ENCODE peak calls at places on chromosomes 12 and 14, in eight cellular contexts. One of them, this sample, is unnamed. For H3K36me3, the result is how much of the 10 kb centered on the place peaks cover.

GRCh38 chr12:81758421-81759214 is 532 bp downstream of the PPFIA2 start:
- DNase-seq in right atrium auricular region: no peak
- DNase-seq in cardiac muscle cell: peak
- DNase-seq in OCI-LY7: no peak
- DNase-seq in tibial artery: peak
- DNase-seq in IMR-90: no peak
- DNase-seq in left ventricle myocardium inferior: peak
- DNase-seq in mucosa of descending colon: peak
- DNase-seq in this sample: no peak

GRCh38 chr12:56476972-56477432 is 8.6 kb downstream of the SPRYD4 start:
- DNase-seq in right atrium auricular region: no peak
- DNase-seq in cardiac muscle cell: no peak
- DNase-seq in OCI-LY7: no peak
- DNase-seq in tibial artery: no peak
- DNase-seq in IMR-90: no peak
- DNase-seq in left ventricle myocardium inferior: no peak
- DNase-seq in mucosa of descending colon: no peak
- DNase-seq in this sample: no peak

GRCh38 chr14:76647699-76648298 is 113.5 kb upstream of the VASH1 start:
- DNase-seq in right atrium auricular region: no peak
- DNase-seq in cardiac muscle cell: peak
- DNase-seq in OCI-LY7: peak
- DNase-seq in tibial artery: no peak
- DNase-seq in IMR-90: peak
- DNase-seq in left ventricle myocardium inferior: no peak
- DNase-seq in mucosa of descending colon: no peak
- DNase-seq in this sample: peak

GRCh38 chr14:24051162-24051788 is 534 bp upstream of the CARMIL3 start:
- DNase-seq in right atrium auricular region: no peak
- DNase-seq in cardiac muscle cell: peak
- DNase-seq in OCI-LY7: no peak
- DNase-seq in tibial artery: no peak
- DNase-seq in IMR-90: no peak
- DNase-seq in left ventricle myocardium inferior: no peak
- DNase-seq in mucosa of descending colon: peak
- DNase-seq in this sample: no peak

GRCh38 chr12:2856901-2857495 is at the start of gene TEX52:
- DNase-seq in right atrium auricular region: no peak
- DNase-seq in cardiac muscle cell: no peak
- DNase-seq in OCI-LY7: no peak
- DNase-seq in tibial artery: no peak
- DNase-seq in IMR-90: no peak
- DNase-seq in left ventricle myocardium inferior: no peak
- DNase-seq in mucosa of descending colon: no peak
- DNase-seq in this sample: no peak

GRCh38 chr12:15558915-15559528 is 230.2 kb downstream of the EPS8 start:
- DNase-seq in right atrium auricular region: no peak
- DNase-seq in cardiac muscle cell: no peak
- DNase-seq in OCI-LY7: no peak
- DNase-seq in tibial artery: no peak
- DNase-seq in IMR-90: peak
- DNase-seq in left ventricle myocardium inferior: no peak
- DNase-seq in mucosa of descending colon: no peak
- DNase-seq in this sample: no peak

GRCh38 chr12:55712700-55713415 is 3.0 kb upstream of the BLOC1S1 start:
- DNase-seq in right atrium auricular region: no peak
- DNase-seq in cardiac muscle cell: no peak
- DNase-seq in OCI-LY7: no peak
- DNase-seq in tibial artery: no peak
- DNase-seq in IMR-90: no peak
- DNase-seq in left ventricle myocardium inferior: no peak
- DNase-seq in mucosa of descending colon: no peak
- DNase-seq in this sample: no peak

GRCh38 chr14:61569783-61570182 is 125.5 kb upstream of the HIF1A start:
- DNase-seq in right atrium auricular region: peak
- DNase-seq in cardiac muscle cell: no peak
- DNase-seq in OCI-LY7: peak
- DNase-seq in tibial artery: peak
- DNase-seq in IMR-90: peak
- DNase-seq in left ventricle myocardium inferior: peak
- DNase-seq in mucosa of descending colon: no peak
- DNase-seq in this sample: peak

GRCh38 chr14:53519137-53519536 is 366.0 kb upstream of the DDHD1 start:
- DNase-seq in right atrium auricular region: no peak
- DNase-seq in cardiac muscle cell: no peak
- DNase-seq in OCI-LY7: no peak
- DNase-seq in tibial artery: no peak
- DNase-seq in IMR-90: peak
- DNase-seq in left ventricle myocardium inferior: no peak
- DNase-seq in mucosa of descending colon: no peak
- DNase-seq in this sample: no peak

GRCh38 chr14:88879016-88879415 is 54.6 kb downstream of the TTC8 start:
- DNase-seq in right atrium auricular region: no peak
- DNase-seq in cardiac muscle cell: no peak
- DNase-seq in OCI-LY7: no peak
- DNase-seq in tibial artery: no peak
- DNase-seq in IMR-90: peak
- DNase-seq in left ventricle myocardium inferior: no peak
- DNase-seq in mucosa of descending colon: no peak
- DNase-seq in this sample: peak

GRCh38 chr12:39145175-39145999 is 240.0 kb upstream of the CPNE8 start:
- DNase-seq in right atrium auricular region: peak
- DNase-seq in cardiac muscle cell: peak
- DNase-seq in OCI-LY7: no peak
- DNase-seq in tibial artery: no peak
- DNase-seq in IMR-90: no peak
- DNase-seq in left ventricle myocardium inferior: peak
- DNase-seq in mucosa of descending colon: peak
- DNase-seq in this sample: peak

GRCh38 chr14:104739546-104740516 is 13.1 kb upstream of the SIVA1 start:
- DNase-seq in right atrium auricular region: no peak
- DNase-seq in cardiac muscle cell: no peak
- DNase-seq in OCI-LY7: no peak
- DNase-seq in tibial artery: no peak
- DNase-seq in IMR-90: no peak
- DNase-seq in left ventricle myocardium inferior: no peak
- DNase-seq in mucosa of descending colon: no peak
- DNase-seq in this sample: no peak

GRCh38 chr12:14239935-14240872 is 125.3 kb upstream of the ATF7IP start:
- DNase-seq in right atrium auricular region: no peak
- DNase-seq in cardiac muscle cell: no peak
- DNase-seq in OCI-LY7: peak
- DNase-seq in tibial artery: peak
- DNase-seq in IMR-90: no peak
- DNase-seq in left ventricle myocardium inferior: no peak
- DNase-seq in mucosa of descending colon: peak
- DNase-seq in this sample: no peak

GRCh38 chr12:131113562-131113961 is 159.9 kb downstream of the ADGRD1 start:
- DNase-seq in right atrium auricular region: no peak
- DNase-seq in cardiac muscle cell: no peak
- DNase-seq in OCI-LY7: no peak
- DNase-seq in tibial artery: no peak
- DNase-seq in IMR-90: no peak
- DNase-seq in left ventricle myocardium inferior: no peak
- DNase-seq in mucosa of descending colon: no peak
- DNase-seq in this sample: no peak

GRCh38 chr14:67963960-67964359 is 144.4 kb downstream of the RAD51B start:
- DNase-seq in right atrium auricular region: no peak
- DNase-seq in cardiac muscle cell: no peak
- DNase-seq in OCI-LY7: no peak
- DNase-seq in tibial artery: no peak
- DNase-seq in IMR-90: no peak
- DNase-seq in left ventricle myocardium inferior: no peak
- DNase-seq in mucosa of descending colon: no peak
- DNase-seq in this sample: no peak

GRCh38 chr12:56078931-56079728 is 835 bp upstream of the ERBB3 start:
- DNase-seq in right atrium auricular region: peak
- DNase-seq in cardiac muscle cell: peak
- DNase-seq in OCI-LY7: peak
- DNase-seq in tibial artery: peak
- DNase-seq in IMR-90: peak
- DNase-seq in left ventricle myocardium inferior: peak
- DNase-seq in mucosa of descending colon: peak
- DNase-seq in this sample: peak

GRCh38 chr12:115942346-115942745 is 335.1 kb downstream of the MED13L start:
- DNase-seq in right atrium auricular region: no peak
- DNase-seq in cardiac muscle cell: no peak
- DNase-seq in OCI-LY7: no peak
- DNase-seq in tibial artery: no peak
- DNase-seq in IMR-90: no peak
- DNase-seq in left ventricle myocardium inferior: no peak
- DNase-seq in mucosa of descending colon: no peak
- DNase-seq in this sample: no peak

GRCh38 chr12:114628199-114628598 is 55.8 kb downstream of the TBX3 start:
- DNase-seq in right atrium auricular region: no peak
- DNase-seq in cardiac muscle cell: no peak
- DNase-seq in OCI-LY7: no peak
- DNase-seq in tibial artery: no peak
- DNase-seq in IMR-90: no peak
- DNase-seq in left ventricle myocardium inferior: no peak
- DNase-seq in mucosa of descending colon: no peak
- DNase-seq in this sample: no peak

GRCh38 chr12:51393676-51394545 is 2.7 kb upstream of the GALNT6 start:
- DNase-seq in right atrium auricular region: no peak
- DNase-seq in cardiac muscle cell: no peak
- DNase-seq in OCI-LY7: no peak
- DNase-seq in tibial artery: no peak
- DNase-seq in IMR-90: peak
- DNase-seq in left ventricle myocardium inferior: no peak
- DNase-seq in mucosa of descending colon: no peak
- DNase-seq in this sample: peak

GRCh38 chr14:104399432-104400155 is 180.0 kb upstream of the C14orf180 start:
- DNase-seq in right atrium auricular region: peak
- DNase-seq in cardiac muscle cell: peak
- DNase-seq in OCI-LY7: peak
- DNase-seq in tibial artery: no peak
- DNase-seq in IMR-90: no peak
- DNase-seq in left ventricle myocardium inferior: no peak
- DNase-seq in mucosa of descending colon: no peak
- DNase-seq in this sample: no peak

GRCh38 chr14:21219120-21219519 is 50.1 kb downstream of the HNRNPC start:
- DNase-seq in right atrium auricular region: no peak
- DNase-seq in cardiac muscle cell: no peak
- DNase-seq in OCI-LY7: no peak
- DNase-seq in tibial artery: no peak
- DNase-seq in IMR-90: no peak
- DNase-seq in left ventricle myocardium inferior: no peak
- DNase-seq in mucosa of descending colon: no peak
- DNase-seq in this sample: no peak
- TF ChIP-seq CTCF in right atrium auricular region: no peak
- TF ChIP-seq CTCF in cardiac muscle cell: no peak
- TF ChIP-seq CTCF in OCI-LY7: no peak
- TF ChIP-seq CTCF in tibial artery: no peak
- TF ChIP-seq CTCF in IMR-90: no peak
- TF ChIP-seq CTCF in left ventricle myocardium inferior: no peak
- TF ChIP-seq CTCF in mucosa of descending colon: no peak
- TF ChIP-seq CTCF in this sample: no peak

GRCh38 chr14:64221604-64222003 is 72.6 kb downstream of the ESR2 start:
- DNase-seq in right atrium auricular region: no peak
- DNase-seq in cardiac muscle cell: no peak
- DNase-seq in OCI-LY7: no peak
- DNase-seq in tibial artery: no peak
- DNase-seq in IMR-90: no peak
- DNase-seq in left ventricle myocardium inferior: no peak
- DNase-seq in mucosa of descending colon: no peak
- DNase-seq in this sample: no peak

GRCh38 chr14:64218344-64219240 is 75.6 kb downstream of the ESR2 start:
- DNase-seq in right atrium auricular region: no peak
- DNase-seq in cardiac muscle cell: peak
- DNase-seq in OCI-LY7: no peak
- DNase-seq in tibial artery: no peak
- DNase-seq in IMR-90: no peak
- DNase-seq in left ventricle myocardium inferior: peak
- DNase-seq in mucosa of descending colon: no peak
- DNase-seq in this sample: peak

GRCh38 chr14:64220056-64220455 is 74.1 kb downstream of the ESR2 start:
- DNase-seq in right atrium auricular region: no peak
- DNase-seq in cardiac muscle cell: peak
- DNase-seq in OCI-LY7: no peak
- DNase-seq in tibial artery: no peak
- DNase-seq in IMR-90: no peak
- DNase-seq in left ventricle myocardium inferior: no peak
- DNase-seq in mucosa of descending colon: no peak
- DNase-seq in this sample: no peak

GRCh38 chr14:64217747-64218146 is 76.4 kb downstream of the ESR2 start:
- DNase-seq in right atrium auricular region: no peak
- DNase-seq in cardiac muscle cell: no peak
- DNase-seq in OCI-LY7: no peak
- DNase-seq in tibial artery: no peak
- DNase-seq in IMR-90: no peak
- DNase-seq in left ventricle myocardium inferior: no peak
- DNase-seq in mucosa of descending colon: no peak
- DNase-seq in this sample: no peak

GRCh38 chr14:64220466-64220865 is 73.7 kb downstream of the ESR2 start:
- DNase-seq in right atrium auricular region: no peak
- DNase-seq in cardiac muscle cell: peak
- DNase-seq in OCI-LY7: no peak
- DNase-seq in tibial artery: no peak
- DNase-seq in IMR-90: no peak
- DNase-seq in left ventricle myocardium inferior: peak
- DNase-seq in mucosa of descending colon: no peak
- DNase-seq in this sample: no peak
- H3K36me3 ChIP-seq in right atrium auricular region: half or more
- H3K36me3 ChIP-seq in cardiac muscle cell: under half
- H3K36me3 ChIP-seq in OCI-LY7: half or more
- H3K36me3 ChIP-seq in tibial artery: half or more
- H3K36me3 ChIP-seq in IMR-90: under half
- H3K36me3 ChIP-seq in left ventricle myocardium inferior: half or more
- H3K36me3 ChIP-seq in mucosa of descending colon: under half
- H3K36me3 ChIP-seq in this sample: under half

DNA sequence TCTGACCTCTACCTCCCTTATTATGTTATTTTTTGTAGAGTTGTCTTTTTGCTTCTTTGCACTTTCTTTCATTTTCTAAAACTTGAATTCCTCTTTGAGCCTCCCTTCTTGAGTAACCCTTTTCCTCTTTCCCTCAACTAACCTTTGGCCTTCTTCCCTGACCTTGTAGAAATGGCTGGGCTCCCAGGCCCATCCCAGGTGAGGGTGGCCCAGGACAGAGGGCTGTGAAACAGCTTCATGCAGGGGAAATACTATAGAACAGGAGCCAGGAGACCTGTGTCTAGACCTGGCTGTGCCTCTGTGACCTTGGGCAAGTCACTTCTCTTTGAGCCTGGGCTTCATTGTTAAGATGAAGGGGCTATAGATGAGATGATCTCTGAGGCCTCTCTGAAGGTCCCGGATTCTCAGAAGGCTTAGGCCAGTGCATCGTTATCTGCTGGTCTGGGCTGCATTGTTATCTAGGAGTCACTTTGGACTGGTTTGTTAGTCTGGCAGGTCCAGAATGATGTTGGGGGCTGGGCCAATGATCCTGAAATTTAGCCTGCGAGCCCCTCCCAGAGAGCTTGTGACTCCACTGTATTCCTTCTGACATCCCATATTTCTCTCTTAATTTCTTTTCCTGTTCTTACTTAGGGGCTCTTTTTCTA is 2.2 kb downstream of the ATN1 start:
- DNase-seq in right atrium auricular region: no peak
- DNase-seq in cardiac muscle cell: no peak
- DNase-seq in OCI-LY7: no peak
- DNase-seq in tibial artery: no peak
- DNase-seq in IMR-90: no peak
- DNase-seq in left ventricle myocardium inferior: no peak
- DNase-seq in mucosa of descending colon: no peak
- DNase-seq in this sample: no peak
- H3K4me3 ChIP-seq in right atrium auricular region: peak
- H3K4me3 ChIP-seq in cardiac muscle cell: peak
- H3K4me3 ChIP-seq in OCI-LY7: no peak
- H3K4me3 ChIP-seq in tibial artery: peak
- H3K4me3 ChIP-seq in IMR-90: peak
- H3K4me3 ChIP-seq in left ventricle myocardium inferior: peak
- H3K4me3 ChIP-seq in mucosa of descending colon: no peak
- H3K4me3 ChIP-seq in this sample: peak

GRCh38 chr12:64352181-64352580 is 38.4 kb downstream of the C12orf56 start:
- DNase-seq in right atrium auricular region: no peak
- DNase-seq in cardiac muscle cell: no peak
- DNase-seq in OCI-LY7: no peak
- DNase-seq in tibial artery: no peak
- DNase-seq in IMR-90: no peak
- DNase-seq in left ventricle myocardium inferior: no peak
- DNase-seq in mucosa of descending colon: no peak
- DNase-seq in this sample: no peak
- TF ChIP-seq CTCF in right atrium auricular region: no peak
- TF ChIP-seq CTCF in cardiac muscle cell: no peak
- TF ChIP-seq CTCF in OCI-LY7: peak
- TF ChIP-seq CTCF in tibial artery: no peak
- TF ChIP-seq CTCF in IMR-90: no peak
- TF ChIP-seq CTCF in left ventricle myocardium inferior: no peak
- TF ChIP-seq CTCF in mucosa of descending colon: no peak
- TF ChIP-seq CTCF in this sample: no peak

This sample was measured in kidney epithelial cell.